ENCODE peak calls at places on chromosomes 12 and 14, in nine cellular contexts. One of them, this sample, is unnamed.

GRCh38 chr12:111155020-111155419 is 213.9 kb downstream of the PHETA1 start:
- DNase-seq in germinal center: no peak
- DNase-seq in cardiac muscle cell: no peak
- DNase-seq in thoracic aorta: no peak
- DNase-seq in stimulated activated CD4-positive, alpha-beta T cell treated with anti-CD3 and anti-CD28 coated beads, Interleukin-15, amount 100 ng/mL, for 24 hours: no peak
- DNase-seq in lower lobe of right lung: no peak
- DNase-seq in aorta: no peak
- DNase-seq in mesothelial cell of epicardium: no peak
- DNase-seq in NCI-H2081: no peak
- DNase-seq in this sample: no peak

GRCh38 chr14:100383727-100384158 is 60.6 kb downstream of the SLC25A47 start:
- DNase-seq in germinal center: peak
- DNase-seq in cardiac muscle cell: peak
- DNase-seq in thoracic aorta: no peak
- DNase-seq in stimulated activated CD4-positive, alpha-beta T cell treated with anti-CD3 and anti-CD28 coated beads, Interleukin-15, amount 100 ng/mL, for 24 hours: peak
- DNase-seq in lower lobe of right lung: peak
- DNase-seq in aorta: no peak
- DNase-seq in mesothelial cell of epicardium: peak
- DNase-seq in NCI-H2081: peak
- DNase-seq in this sample: peak

GRCh38 chr12:111251787-111252186 is 117.1 kb downstream of the PHETA1 start:
- DNase-seq in germinal center: no peak
- DNase-seq in cardiac muscle cell: no peak
- DNase-seq in thoracic aorta: no peak
- DNase-seq in stimulated activated CD4-positive, alpha-beta T cell treated with anti-CD3 and anti-CD28 coated beads, Interleukin-15, amount 100 ng/mL, for 24 hours: no peak
- DNase-seq in lower lobe of right lung: no peak
- DNase-seq in aorta: no peak
- DNase-seq in mesothelial cell of epicardium: no peak
- DNase-seq in NCI-H2081: no peak
- DNase-seq in this sample: no peak

GRCh38 chr12:100138048-100138907 is 4.4 kb downstream of the BLTP3B start:
- DNase-seq in germinal center: peak
- DNase-seq in cardiac muscle cell: peak
- DNase-seq in thoracic aorta: no peak
- DNase-seq in stimulated activated CD4-positive, alpha-beta T cell treated with anti-CD3 and anti-CD28 coated beads, Interleukin-15, amount 100 ng/mL, for 24 hours: no peak
- DNase-seq in lower lobe of right lung: no peak
- DNase-seq in aorta: no peak
- DNase-seq in mesothelial cell of epicardium: no peak
- DNase-seq in NCI-H2081: no peak
- DNase-seq in this sample: no peak

GRCh38 chr12:115916910-115917668 is 360.4 kb downstream of the MED13L start:
- DNase-seq in germinal center: peak
- DNase-seq in cardiac muscle cell: peak
- DNase-seq in thoracic aorta: no peak
- DNase-seq in stimulated activated CD4-positive, alpha-beta T cell treated with anti-CD3 and anti-CD28 coated beads, Interleukin-15, amount 100 ng/mL, for 24 hours: peak
- DNase-seq in lower lobe of right lung: peak
- DNase-seq in aorta: peak
- DNase-seq in mesothelial cell of epicardium: peak
- DNase-seq in NCI-H2081: peak
- DNase-seq in this sample: peak

GRCh38 chr12:107780298-107780697 is 5.8 kb downstream of the ASCL4 start:
- DNase-seq in germinal center: peak
- DNase-seq in cardiac muscle cell: no peak
- DNase-seq in thoracic aorta: no peak
- DNase-seq in stimulated activated CD4-positive, alpha-beta T cell treated with anti-CD3 and anti-CD28 coated beads, Interleukin-15, amount 100 ng/mL, for 24 hours: no peak
- DNase-seq in lower lobe of right lung: no peak
- DNase-seq in aorta: no peak
- DNase-seq in mesothelial cell of epicardium: no peak
- DNase-seq in NCI-H2081: no peak
- DNase-seq in this sample: no peak

GRCh38 chr14:33386771-33387170 is 448.1 kb downstream of the NPAS3 start:
- DNase-seq in germinal center: no peak
- DNase-seq in cardiac muscle cell: peak
- DNase-seq in thoracic aorta: no peak
- DNase-seq in stimulated activated CD4-positive, alpha-beta T cell treated with anti-CD3 and anti-CD28 coated beads, Interleukin-15, amount 100 ng/mL, for 24 hours: no peak
- DNase-seq in lower lobe of right lung: no peak
- DNase-seq in aorta: no peak
- DNase-seq in mesothelial cell of epicardium: no peak
- DNase-seq in NCI-H2081: no peak
- DNase-seq in this sample: no peak

GRCh38 chr12:106066051-106066705 is 72.6 kb downstream of the NUAK1 start:
- DNase-seq in germinal center: no peak
- DNase-seq in cardiac muscle cell: no peak
- DNase-seq in thoracic aorta: no peak
- DNase-seq in stimulated activated CD4-positive, alpha-beta T cell treated with anti-CD3 and anti-CD28 coated beads, Interleukin-15, amount 100 ng/mL, for 24 hours: no peak
- DNase-seq in lower lobe of right lung: no peak
- DNase-seq in aorta: no peak
- DNase-seq in mesothelial cell of epicardium: no peak
- DNase-seq in NCI-H2081: no peak
- DNase-seq in this sample: no peak

GRCh38 chr14:69559581-69560011 is 15.1 kb downstream of the CCDC177 start:
- DNase-seq in germinal center: no peak
- DNase-seq in cardiac muscle cell: no peak
- DNase-seq in thoracic aorta: no peak
- DNase-seq in stimulated activated CD4-positive, alpha-beta T cell treated with anti-CD3 and anti-CD28 coated beads, Interleukin-15, amount 100 ng/mL, for 24 hours: no peak
- DNase-seq in lower lobe of right lung: no peak
- DNase-seq in aorta: no peak
- DNase-seq in mesothelial cell of epicardium: no peak
- DNase-seq in NCI-H2081: peak
- DNase-seq in this sample: no peak

GRCh38 chr12:81617915-81618314 is 141.2 kb downstream of the PPFIA2 start:
- DNase-seq in germinal center: no peak
- DNase-seq in cardiac muscle cell: peak
- DNase-seq in thoracic aorta: no peak
- DNase-seq in stimulated activated CD4-positive, alpha-beta T cell treated with anti-CD3 and anti-CD28 coated beads, Interleukin-15, amount 100 ng/mL, for 24 hours: no peak
- DNase-seq in lower lobe of right lung: no peak
- DNase-seq in aorta: no peak
- DNase-seq in mesothelial cell of epicardium: no peak
- DNase-seq in NCI-H2081: no peak
- DNase-seq in this sample: no peak